ENCODE peak calls at places on chromosomes 1 and 21, in six cellular contexts. S, P, Q, V, X and L are unnamed samples.

GRCh38 chr21:20997633-20998455 is at the start of gene NCAM2:
- DNase-seq in S (peak), P (peak), Q (peak), V (peak), X (peak), L (peak)

GRCh38 chr1:7695181-7696117 is 75.6 kb upstream of the VAMP3 start:
- DNase-seq in S (no peak), P (no peak), Q (no peak), V (no peak), X (no peak), L (no peak)

GRCh38 chr1:101236546-101237228 is at the start of gene S1PR1:
- DNase-seq in S (peak), P (peak), Q (peak), V (peak), X (peak), L (peak)

GRCh38 chr21:29074783-29075182 is 1.3 kb upstream of the CCT8 start:
- DNase-seq in S (no peak), P (no peak), Q (no peak), V (no peak), X (no peak), L (no peak)

GRCh38 chr1:47804127-47804526 is 193.1 kb downstream of the TRABD2B start:
- DNase-seq in S (no peak), P (peak), Q (no peak), V (no peak), X (no peak), L (no peak)

GRCh38 chr1:111570781-111571181 is 48.8 kb upstream of the RAP1A start:
- DNase-seq in S (peak), P (peak), Q (peak), V (no peak), X (peak), L (no peak)

GRCh38 chr1:1181129-1181937 is 7.7 kb downstream of the TTLL10 start:
- DNase-seq in S (peak), P (no peak), Q (no peak), V (no peak), X (no peak), L (no peak)

GRCh38 chr1:27267153-27267552 is 32.7 kb downstream of the WDTC1 start:
- DNase-seq in S (no peak), P (no peak), Q (no peak), V (no peak), X (no peak), L (no peak)

GRCh38 chr1:119882172-119883029 is 13.9 kb downstream of the ADAM30 start:
- DNase-seq in S (no peak), P (no peak), Q (no peak), V (no peak), X (peak), L (no peak)

GRCh38 chr1:218717611-218718010 is 372.5 kb downstream of the TGFB2 start:
- DNase-seq in S (no peak), P (no peak), Q (no peak), V (no peak), X (peak), L (no peak)

GRCh38 chr1:168135982-168136708 is 585 bp downstream of the GPR161 start:
- DNase-seq in S (peak), P (peak), Q (peak), V (peak), X (peak), L (no peak)

GRCh38 chr21:33642896-33643657 is 776 bp downstream of the ITSN1 start:
- DNase-seq in S (peak), P (peak), Q (peak), V (peak), X (peak), L (no peak)

GRCh38 chr1:206717237-206717989 is 32.7 kb downstream of the MAPKAPK2 start:
- DNase-seq in S (no peak), P (no peak), Q (no peak), V (peak), X (no peak), L (no peak)

GRCh38 chr1:228408869-228409805 is 2.5 kb upstream of the TRIM11 start:
- DNase-seq in S (peak), P (no peak), Q (no peak), V (no peak), X (no peak), L (no peak)

GRCh38 chr1:111801071-111801850 is 45.6 kb downstream of the DDX20 start:
- DNase-seq in S (peak), P (peak), Q (no peak), V (no peak), X (no peak), L (no peak)

GRCh38 chr1:150221552-150221951 is 14.4 kb downstream of the ANP32E start:
- DNase-seq in S (no peak), P (no peak), Q (peak), V (peak), X (peak), L (no peak)

GRCh38 chr1:237205400-237206064 is 163.5 kb downstream of the RYR2 start:
- DNase-seq in S (no peak), P (no peak), Q (no peak), V (no peak), X (peak), L (no peak)

DNA sequence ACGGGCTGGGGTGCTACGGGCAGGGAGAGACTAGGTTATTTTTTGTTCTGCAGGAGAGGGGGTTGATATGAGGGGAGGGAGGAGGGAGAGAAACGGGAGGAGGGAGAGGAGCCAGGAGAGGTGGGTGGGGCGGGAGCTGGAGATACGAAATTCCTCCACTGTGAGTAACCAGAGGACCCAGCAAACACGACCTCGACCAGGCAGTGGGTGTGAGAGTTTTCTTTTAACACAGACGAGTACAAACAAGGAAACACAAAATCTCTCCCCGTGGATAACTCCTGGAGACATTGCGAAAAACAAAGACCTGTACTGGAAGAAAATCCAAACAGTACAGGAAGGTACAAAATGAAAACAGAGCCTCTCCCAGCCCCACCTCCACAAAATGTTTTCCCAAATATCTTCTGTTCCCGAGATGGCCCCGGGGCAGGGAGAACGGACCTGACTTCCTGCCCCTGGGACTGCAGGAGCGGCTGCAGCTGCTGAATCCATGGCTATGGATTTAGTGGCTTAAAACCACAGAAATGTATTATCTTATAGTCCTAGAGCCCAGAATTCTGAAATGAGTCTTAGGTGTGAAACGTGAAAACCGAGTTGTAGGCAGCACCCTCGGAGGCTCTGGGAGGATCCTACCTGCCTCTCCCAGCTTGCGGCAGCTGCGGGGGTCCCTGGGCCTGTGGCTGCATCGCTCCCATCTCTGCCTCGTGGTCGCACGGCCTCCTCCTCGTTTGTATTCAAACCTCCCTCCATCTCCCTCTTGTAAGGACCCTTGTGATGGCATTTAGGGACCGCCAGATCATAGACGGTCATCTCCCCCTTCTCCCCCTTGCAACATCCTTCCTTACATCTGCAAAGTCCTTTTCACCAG is 82.2 kb downstream of the RIPK4 start:
- DNase-seq in S (no peak), P (peak), Q (no peak), V (peak), X (peak), L (no peak)
- H2AK5ac ChIP-seq in S (no peak), P (no peak), Q (no peak), V (no peak), X (no peak), L (no peak)

DNA sequence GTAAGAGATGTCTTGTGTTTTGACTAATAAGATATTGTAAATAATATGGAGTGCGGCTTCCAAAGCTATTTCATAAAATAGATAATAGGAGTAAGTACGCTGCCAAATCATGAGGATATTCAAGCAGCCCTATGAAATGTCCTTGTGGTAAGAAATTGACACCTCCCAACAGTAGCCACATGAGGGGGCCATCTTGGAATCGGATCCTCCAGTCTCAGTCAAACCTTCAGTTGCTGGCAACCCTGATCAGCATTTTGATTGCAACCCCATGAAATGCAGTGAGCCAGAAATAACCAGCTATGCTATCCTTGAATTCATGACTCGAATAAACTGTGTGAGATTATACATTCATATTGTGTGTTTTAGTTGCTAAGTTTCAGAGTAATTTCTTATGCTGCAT is 212.4 kb downstream of the PLA2G4A start:
- DNase-seq in S (no peak), P (peak), Q (no peak), V (no peak), X (no peak), L (no peak)
- H2BK15ac ChIP-seq in S (no peak), P (no peak), Q (no peak), V (no peak), X (no peak), L (no peak)

GRCh38 chr1:188769181-188769580 is 1708.5 kb downstream of the BRINP3 start:
- DNase-seq in S (peak), P (peak), Q (no peak), V (no peak), X (no peak), L (peak)
- H2BK120ac ChIP-seq in S (no peak), P (no peak), Q (no peak), V (no peak), X (no peak), L (no peak)

GRCh38 chr1:154962795-154963330 is 1.3 kb upstream of the PYGO2 start:
- DNase-seq in S (no peak), P (no peak), Q (no peak), V (no peak), X (no peak), L (no peak)

GRCh38 chr1:154960446-154961136 is 991 bp downstream of the PYGO2 start:
- DNase-seq in S (no peak), P (no peak), Q (no peak), V (no peak), X (no peak), L (no peak)

GRCh38 chr1:154962238-154962678 is 676 bp upstream of the PYGO2 start:
- DNase-seq in S (no peak), P (peak), Q (no peak), V (peak), X (peak), L (peak)

GRCh38 chr1:154961497-154962237 is at the start of gene PYGO2:
- DNase-seq in S (peak), P (peak), Q (peak), V (peak), X (peak), L (peak)

GRCh38 chr1:154961207-154961496 is 430 bp downstream of the PYGO2 start:
- DNase-seq in S (peak), P (peak), Q (no peak), V (no peak), X (no peak), L (no peak)
- H2AK5ac ChIP-seq in S (no peak), P (no peak), Q (no peak), V (no peak), X (peak), L (no peak)

DNA sequence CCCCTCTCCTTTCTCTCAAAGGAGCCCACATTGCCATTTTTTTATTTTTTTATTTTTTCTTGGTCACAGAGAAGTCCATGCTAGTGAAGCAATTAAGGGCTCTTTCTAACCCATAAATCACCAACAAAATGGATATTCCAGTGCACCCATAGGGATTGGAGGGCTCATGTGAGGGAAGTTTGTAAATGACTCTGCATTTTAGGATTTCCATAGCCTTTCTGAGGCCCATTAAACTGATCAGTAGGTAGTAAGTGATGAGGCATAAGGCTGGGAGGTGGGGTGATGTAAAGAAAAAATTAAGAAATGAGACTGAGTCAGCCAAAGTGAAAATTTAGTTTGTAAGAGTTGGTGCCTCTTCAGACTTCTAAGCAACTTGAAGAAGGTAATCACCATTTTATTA is 55.9 kb upstream of the JAK1 start:
- DNase-seq in S (no peak), P (no peak), Q (no peak), V (no peak), X (no peak), L (no peak)
- H2BK15ac ChIP-seq in S (no peak), P (no peak), Q (no peak), V (no peak), X (no peak), L (no peak)

GRCh38 chr1:186054013-186054412 is 319.8 kb downstream of the HMCN1 start:
- DNase-seq in S (no peak), P (no peak), Q (no peak), V (no peak), X (no peak), L (no peak)

GRCh38 chr1:186059311-186059710 is 315.7 kb downstream of the TPR start:
- DNase-seq in S (no peak), P (no peak), Q (no peak), V (no peak), X (peak), L (no peak)

GRCh38 chr1:186055846-186056245 is 319.2 kb downstream of the TPR start:
- DNase-seq in S (no peak), P (no peak), Q (no peak), V (no peak), X (peak), L (no peak)

GRCh38 chr1:186057086-186057485 is 318.0 kb downstream of the TPR start:
- DNase-seq in S (no peak), P (no peak), Q (no peak), V (no peak), X (no peak), L (no peak)

DNA sequence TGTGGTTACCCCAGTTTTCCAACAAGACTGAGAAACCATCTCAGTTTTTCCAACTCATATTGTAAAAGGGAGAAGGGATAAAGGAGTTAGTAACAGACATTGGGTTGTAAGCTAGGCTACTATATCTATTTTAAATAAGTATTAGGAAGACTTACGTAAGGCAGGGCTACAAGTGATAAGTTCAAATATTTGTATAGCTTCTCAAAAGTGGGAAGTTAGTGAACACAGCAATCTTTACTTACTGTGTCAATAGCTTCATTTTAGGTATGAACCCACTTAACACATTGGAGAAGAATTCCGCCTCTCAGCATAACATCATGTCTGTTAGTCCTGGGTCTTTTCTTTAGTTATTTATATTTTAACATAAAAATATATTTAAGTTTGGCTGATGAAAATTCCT is 320.1 kb downstream of the TPR start:
- DNase-seq in S (no peak), P (no peak), Q (no peak), V (no peak), X (no peak), L (no peak)
- H2BK120ac ChIP-seq in S (no peak), P (no peak), Q (no peak), V (no peak), X (no peak), L (no peak)

DNA sequence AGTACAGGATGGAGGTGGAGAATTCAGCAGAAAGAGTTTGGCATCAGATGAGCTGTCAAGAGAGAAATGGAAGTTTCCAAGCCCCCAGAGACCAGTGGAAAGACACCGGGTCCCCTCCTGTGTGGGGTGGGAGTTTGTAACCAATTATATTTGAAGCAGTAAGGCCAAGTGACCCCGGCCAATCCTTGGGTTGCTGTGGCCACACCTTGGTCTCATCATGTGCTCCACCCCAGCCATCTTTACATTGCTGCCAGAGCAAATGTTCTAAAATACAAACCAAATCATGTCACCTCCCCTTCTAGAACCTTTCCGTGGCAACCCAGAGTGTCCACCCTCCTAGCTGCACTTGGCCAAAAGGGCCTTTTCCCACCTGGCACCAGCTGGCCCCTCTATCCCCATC is 86.1 kb downstream of the KCNN3 start:
- DNase-seq in S (no peak), P (no peak), Q (no peak), V (no peak), X (no peak), L (no peak)
- H2AK5ac ChIP-seq in S (no peak), P (no peak), Q (no peak), V (no peak), X (no peak), L (no peak)

DNA sequence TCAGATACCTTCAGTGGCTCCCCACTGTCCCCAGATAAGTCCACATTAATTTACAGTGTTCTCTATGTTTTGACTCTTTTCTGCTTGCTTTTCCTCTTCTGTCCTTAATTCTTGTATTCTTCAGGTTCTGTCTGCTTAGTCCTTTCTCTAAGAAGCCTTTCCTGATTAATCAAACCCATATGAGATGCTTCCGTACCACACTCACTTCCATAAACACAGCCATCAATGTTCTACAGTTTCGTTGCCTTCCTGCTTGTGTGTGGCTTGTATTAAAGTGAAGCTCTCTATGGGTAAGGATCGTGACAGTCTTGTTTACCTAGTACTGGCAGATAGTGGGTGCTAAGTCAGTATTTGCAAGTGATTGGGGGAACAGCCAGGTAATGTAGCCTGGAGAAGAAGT is 75.9 kb downstream of the PRDM2 start:
- DNase-seq in S (no peak), P (no peak), Q (no peak), V (no peak), X (no peak), L (no peak)
- H2BK15ac ChIP-seq in S (no peak), P (no peak), Q (no peak), V (no peak), X (no peak), L (no peak)